ENCODE peak calls at places on chromosomes 5 and 9, in eight cellular contexts. L is NCI-H774; C is occipital lobe; K is T-cell; D is A172; Q is activated naive CD4-positive, alpha-beta T cell treated with anti-CD3 and anti-CD28 coated beads for 36 hours; N is nephron progenitor cell; O is T-helper 1 cell. F is an unnamed sample.

GRCh38 chr5:175696139-175696854 is 38.4 kb downstream of the HRH2 start:
- DNase-seq in L (no peak), C (no peak), K (peak), D (peak), Q (peak), N (peak), O (peak), F (peak)

GRCh38 chr5:53170748-53171349 is 61.3 kb upstream of the MOCS2 start:
- DNase-seq in L (peak), C (no peak), K (no peak), D (peak), Q (peak), N (peak), O (no peak), F (no peak)

GRCh38 chr9:20559236-20559896 is 62.9 kb downstream of the MLLT3 start:
- DNase-seq in L (no peak), C (no peak), K (no peak), D (peak), Q (no peak), N (no peak), O (no peak), F (no peak)

GRCh38 chr5:139392678-139393496 is 2.0 kb downstream of the PROB1 start:
- DNase-seq in L (peak), C (no peak), K (peak), D (no peak), Q (peak), N (peak), O (peak), F (peak)

GRCh38 chr9:137306546-137307254 is 4.6 kb upstream of the NRARP start:
- DNase-seq in L (no peak), C (no peak), K (no peak), D (no peak), Q (no peak), N (no peak), O (no peak), F (no peak)

GRCh38 chr5:137575847-137576246 is 76.7 kb upstream of the SPOCK1 start:
- DNase-seq in L (no peak), C (no peak), K (no peak), D (peak), Q (no peak), N (no peak), O (no peak), F (no peak)

GRCh38 chr9:14277202-14277601 is 36.7 kb downstream of the NFIB start:
- DNase-seq in L (no peak), C (no peak), K (no peak), D (no peak), Q (no peak), N (no peak), O (no peak), F (no peak)

GRCh38 chr5:87361031-87361443 is 51.7 kb downstream of the CCNH start:
- DNase-seq in L (no peak), C (no peak), K (no peak), D (no peak), Q (no peak), N (no peak), O (no peak), F (no peak)

GRCh38 chr5:80806929-80807328 is 152.1 kb upstream of the DHFR start:
- DNase-seq in L (no peak), C (no peak), K (no peak), D (no peak), Q (no peak), N (no peak), O (no peak), F (no peak)

GRCh38 chr9:126453156-126453963 is 126.7 kb downstream of the MVB12B start:
- DNase-seq in L (no peak), C (no peak), K (no peak), D (no peak), Q (no peak), N (no peak), O (no peak), F (no peak)

GRCh38 chr5:16791036-16791705 is 144.9 kb downstream of the MYO10 start:
- DNase-seq in L (peak), C (no peak), K (no peak), D (peak), Q (peak), N (peak), O (no peak), F (no peak)

GRCh38 chr9:92439921-92440750 is 15.9 kb upstream of the OMD start:
- DNase-seq in L (no peak), C (no peak), K (no peak), D (peak), Q (no peak), N (no peak), O (no peak), F (no peak)

GRCh38 chr9:70229579-70229978 is 29.2 kb upstream of the SMC5 start:
- DNase-seq in L (peak), C (no peak), K (no peak), D (peak), Q (no peak), N (no peak), O (no peak), F (no peak)

GRCh38 chr5:154727361-154727760 is 27.8 kb upstream of the LARP1 start:
- DNase-seq in L (no peak), C (no peak), K (no peak), D (no peak), Q (no peak), N (no peak), O (no peak), F (no peak)

GRCh38 chr9:126379661-126380365 is 53.2 kb downstream of the MVB12B start:
- DNase-seq in L (no peak), C (no peak), K (no peak), D (peak), Q (no peak), N (no peak), O (no peak), F (no peak)